ENCODE peak calls at places on chromosomes 6 and 20, in four cellular contexts. F is stomach, V is transverse colon, Q is uterus. D is an unnamed sample. For H3K27me3, the result is how much of the 10 kb centered on the place peaks cover.

GRCh38 chr20:57224641-57225138 is 41.8 kb downstream of the BMP7 start:
- DNase-seq in V (no peak), Q (no peak), F (no peak), D (no peak)

GRCh38 chr6:14270925-14271791 is 153.6 kb downstream of the CD83 start:
- DNase-seq in Q (no peak), V (peak), F (peak), D (no peak)

GRCh38 chr20:57523782-57524181 is 1.2 kb downstream of the CTCFL start:
- DNase-seq in F (no peak), Q (no peak), V (no peak), D (no peak)

GRCh38 chr6:7559196-7559595 is 17.7 kb downstream of the DSP start:
- DNase-seq in Q (no peak), V (no peak), F (no peak), D (no peak)

GRCh38 chr6:1608222-1608975 is 1.3 kb upstream of the FOXC1 start:
- DNase-seq in Q (no peak), F (no peak), V (no peak), D (no peak)

GRCh38 chr6:17159240-17159639 is 57.4 kb downstream of the STMND1 start:
- DNase-seq in Q (no peak), V (peak), F (peak), D (no peak)

GRCh38 chr6:128025478-128025877 is 124.6 kb upstream of the THEMIS start:
- DNase-seq in F (no peak), Q (no peak), V (no peak), D (no peak)

GRCh38 chr6:14294270-14294951 is 176.8 kb downstream of the CD83 start:
- DNase-seq in Q (no peak), V (no peak), F (no peak), D (no peak)

GRCh38 chr20:37395411-37395800 is 49.5 kb downstream of the SRC start:
- DNase-seq in V (no peak), F (no peak), Q (no peak), D (no peak)

GRCh38 chr20:50673146-50673830 is 18.1 kb downstream of the RIPOR3 start:
- DNase-seq in V (peak), F (peak), Q (peak), D (no peak)

GRCh38 chr6:140490086-140490485 is 1115.6 kb upstream of the CITED2 start:
- DNase-seq in F (no peak), Q (no peak), V (no peak), D (no peak)

GRCh38 chr20:57793421-57793820 is 83.6 kb upstream of the PMEPA1 start:
- DNase-seq in V (no peak), Q (no peak), F (no peak), D (no peak)

GRCh38 chr6:65558071-65558470 is 149.0 kb downstream of the EYS start:
- DNase-seq in Q (no peak), F (no peak), V (no peak), D (peak)

GRCh38 chr20:62739581-62740285 is 31.1 kb downstream of the NTSR1 start:
- DNase-seq in V (peak), Q (no peak), F (no peak), D (no peak)

GRCh38 chr6:136439514-136440186 is 110.6 kb downstream of the MAP7 start:
- DNase-seq in F (no peak), Q (no peak), V (peak), D (no peak)

GRCh38 chr6:138088307-138088744 is 18.9 kb downstream of the PERP start:
- DNase-seq in F (peak), V (peak), Q (no peak), D (no peak)

GRCh38 chr6:80608881-80609280 is 502.4 kb downstream of the BCKDHB start:
- DNase-seq in Q (no peak), V (no peak), F (no peak), D (no peak)

GRCh38 chr6:3523288-3523670 is 66.4 kb upstream of the SLC22A23 start:
- DNase-seq in Q (no peak), F (no peak), V (peak), D (no peak)

GRCh38 chr6:146014233-146014632 is 14.6 kb upstream of the GRM1 start:
- DNase-seq in Q (no peak), V (no peak), F (no peak), D (no peak)

GRCh38 chr20:44159125-44159524 is 27.9 kb downstream of the JPH2 start:
- DNase-seq in Q (no peak), F (no peak), V (no peak), D (no peak)
- H3K27me3 ChIP-seq in Q (under half), F (under half), V (under half), D (under half)

GRCh38 chr20:38559764-38560163 is 21.2 kb upstream of the ADIG start:
- DNase-seq in Q (no peak), F (no peak), V (no peak), D (no peak)
- TF ChIP-seq POLR2A in Q (no peak), F (no peak), V (no peak), D (no peak)

GRCh38 chr6:33203443-33204164 is 851 bp upstream of the HSD17B8 start:
- DNase-seq in V (no peak), F (no peak), Q (no peak), D (no peak)
- H3K27ac ChIP-seq in V (peak), F (no peak), Q (no peak), D (no peak)

DNA sequence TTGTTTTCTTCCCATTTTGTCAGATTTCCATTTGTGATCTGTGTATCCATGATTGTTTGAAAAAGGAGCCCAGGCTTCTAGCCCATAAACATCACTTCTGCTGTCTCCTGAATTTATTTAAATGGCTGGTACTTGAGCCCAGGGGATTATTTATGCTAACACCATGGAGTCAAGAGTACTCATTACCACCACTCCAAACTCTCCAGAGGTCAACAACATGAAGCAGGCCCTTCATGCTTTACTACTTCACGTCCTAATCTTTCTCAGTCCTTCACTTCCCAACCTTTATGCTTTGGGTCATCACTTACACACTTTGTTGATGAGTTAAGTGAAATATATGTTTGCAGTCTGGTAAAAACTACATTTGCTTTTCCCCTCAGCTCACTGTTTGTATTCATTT is 247.8 kb downstream of the BMP2 start:
- DNase-seq in V (no peak), Q (no peak), F (no peak), D (no peak)
- H3K27me3 ChIP-seq in V (under half), Q (under half), F (under half), D (under half)

DNA sequence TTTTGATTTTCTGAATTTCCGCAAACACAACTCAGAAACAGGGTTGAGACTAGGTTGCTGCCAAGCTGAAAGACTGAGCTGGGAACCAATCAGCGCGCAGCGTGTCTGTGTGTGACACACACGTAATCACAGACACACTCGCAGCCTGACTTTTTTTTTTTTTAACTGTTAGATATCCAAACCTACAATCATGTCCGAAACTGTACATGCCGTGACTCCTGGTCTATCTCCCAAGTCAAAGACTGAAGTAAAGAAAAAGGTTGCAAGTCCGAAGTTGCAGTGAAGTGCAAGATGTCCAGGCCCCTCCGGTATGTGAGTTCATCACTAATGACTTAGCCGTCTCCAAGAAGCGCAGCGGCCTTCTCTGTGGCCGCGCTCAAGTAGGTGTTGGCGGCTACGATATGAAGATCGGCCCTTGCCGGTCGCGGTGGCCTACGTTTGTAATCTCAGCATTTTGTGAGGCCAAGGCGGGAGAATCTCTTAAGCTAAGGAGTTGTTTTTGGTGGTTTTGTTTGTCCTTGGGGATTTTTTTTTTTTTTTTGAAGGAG is 108.2 kb downstream of the HFE start:
- DNase-seq in F (peak), V (peak), Q (peak), D (peak)
- TF ChIP-seq POLR2A in F (no peak), V (peak), Q (peak), D (no peak)

GRCh38 chr6:150711584-150712501 is 112.2 kb downstream of the PLEKHG1 start:
- DNase-seq in V (peak), Q (no peak), F (peak), D (peak)
- H3K27ac ChIP-seq in V (peak), Q (no peak), F (peak), D (no peak)

GRCh38 chr6:12720310-12720709 is 3.7 kb downstream of the PHACTR1 start:
- DNase-seq in V (no peak), F (no peak), Q (no peak), D (no peak)

GRCh38 chr6:12717356-12717755 is 789 bp downstream of the PHACTR1 start:
- DNase-seq in V (no peak), Q (no peak), F (no peak), D (no peak)

GRCh38 chr6:12716298-12716853 is at the start of gene PHACTR1:
- DNase-seq in V (no peak), F (no peak), Q (no peak), D (no peak)

GRCh38 chr6:12719017-12719416 is 2.5 kb downstream of the PHACTR1 start:
- DNase-seq in V (no peak), Q (no peak), F (no peak), D (no peak)

GRCh38 chr6:12718025-12718424 is 1.5 kb downstream of the PHACTR1 start:
- DNase-seq in F (no peak), V (no peak), Q (no peak), D (no peak)
- H3K27me3 ChIP-seq in F (half or more), V (half or more), Q (under half), D (under half)

GRCh38 chr20:4812641-4813075 is 90.9 kb downstream of the PRND start:
- DNase-seq in V (peak), F (no peak), Q (no peak), D (no peak)

GRCh38 chr20:4813076-4813838 is 91.5 kb downstream of the PRND start:
- DNase-seq in Q (no peak), F (no peak), V (peak), D (no peak)

GRCh38 chr20:4815618-4816017 is 93.9 kb downstream of the PRND start:
- DNase-seq in F (no peak), V (no peak), Q (no peak), D (no peak)

GRCh38 chr20:4814696-4815252 is 93.1 kb downstream of the PRND start:
- DNase-seq in Q (no peak), V (peak), F (peak), D (peak)

GRCh38 chr20:4813839-4814695 is 92.4 kb downstream of the PRND start:
- DNase-seq in V (peak), F (no peak), Q (no peak), D (no peak)
- TF ChIP-seq POLR2A in V (peak), F (no peak), Q (peak), D (no peak)